ENCODE peak calls at places on chromosomes 5 and 9, in five cellular contexts. H, X, W, R and C are unnamed samples.

GRCh38 chr9:113998529-113999255 is 79.4 kb downstream of the AMBP start:
- DNase-seq in H (no peak), X (no peak), W (no peak), R (peak; percentile 26), C (peak; percentile 12)

GRCh38 chr5:54329731-54330709 is 19.6 kb upstream of the ARL15 start:
- DNase-seq in H (peak; percentile 90), X (no peak), W (no peak), R (no peak), C (no peak)

GRCh38 chr5:156680845-156681244 is 169.2 kb upstream of the PPP1R2B start:
- DNase-seq in H (no peak), X (peak; percentile 8), W (no peak), R (no peak), C (no peak)

GRCh38 chr5:62326702-62327101 is 20.7 kb downstream of the KIF2A start:
- DNase-seq in H (no peak), X (no peak), W (no peak), R (no peak), C (no peak)

GRCh38 chr9:136886610-136887597 is 588 bp downstream of the TRAF2 start:
- DNase-seq in H (no peak), X (peak; percentile 31), W (peak; percentile 29), R (no peak), C (no peak)

GRCh38 chr5:68007446-68007845 is 208.1 kb upstream of the PIK3R1 start:
- DNase-seq in H (no peak), X (peak; percentile 61), W (no peak), R (peak; percentile 43), C (no peak)

GRCh38 chr5:168409601-168410458 is 76.4 kb upstream of the RARS1 start:
- DNase-seq in H (peak; percentile 47), X (no peak), W (no peak), R (no peak), C (no peak)

GRCh38 chr5:126515337-126515736 is 79.7 kb downstream of the ALDH7A1 start:
- DNase-seq in H (no peak), X (no peak), W (no peak), R (no peak), C (no peak)

GRCh38 chr5:52743970-52744369 is 43.7 kb upstream of the ITGA1 start:
- DNase-seq in H (no peak), X (no peak), W (no peak), R (no peak), C (no peak)

GRCh38 chr9:123336455-123336854 is 19.5 kb upstream of the CRB2 start:
- DNase-seq in H (no peak), X (no peak), W (no peak), R (no peak), C (no peak)

GRCh38 chr5:115069087-115069968 is 100.4 kb downstream of the TRIM36 start:
- DNase-seq in H (no peak), X (no peak), W (no peak), R (no peak), C (no peak)

GRCh38 chr9:134624827-134625181 is 16.8 kb upstream of the COL5A1 start:
- DNase-seq in H (no peak), X (no peak), W (no peak), R (no peak), C (peak; percentile 1)

GRCh38 chr9:86809968-86810367 is 137.3 kb downstream of the GAS1 start:
- DNase-seq in H (no peak), X (no peak), W (no peak), R (no peak), C (no peak)
- H3K4me1 ChIP-seq in H (no peaks in the 10 kb centered on the region), X (no peaks in the 10 kb centered on the region), W (no peaks in the 10 kb centered on the region), R (no peaks in the 10 kb centered on the region), C (peaks cover 2% of the 10 kb centered on the region)

GRCh38 chr9:132039284-132039683 is 40.4 kb downstream of the MED27 start:
- DNase-seq in H (no peak), X (no peak), W (no peak), R (no peak), C (no peak)

GRCh38 chr9:132036521-132036920 is 43.1 kb downstream of the MED27 start:
- DNase-seq in H (no peak), X (no peak), W (no peak), R (no peak), C (no peak)

GRCh38 chr9:132035679-132036078 is 44.0 kb downstream of the MED27 start:
- DNase-seq in H (no peak), X (no peak), W (no peak), R (no peak), C (no peak)

GRCh38 chr9:132040808-132041207 is 38.9 kb downstream of the MED27 start:
- DNase-seq in H (no peak), X (no peak), W (no peak), R (no peak), C (no peak)

DNA sequence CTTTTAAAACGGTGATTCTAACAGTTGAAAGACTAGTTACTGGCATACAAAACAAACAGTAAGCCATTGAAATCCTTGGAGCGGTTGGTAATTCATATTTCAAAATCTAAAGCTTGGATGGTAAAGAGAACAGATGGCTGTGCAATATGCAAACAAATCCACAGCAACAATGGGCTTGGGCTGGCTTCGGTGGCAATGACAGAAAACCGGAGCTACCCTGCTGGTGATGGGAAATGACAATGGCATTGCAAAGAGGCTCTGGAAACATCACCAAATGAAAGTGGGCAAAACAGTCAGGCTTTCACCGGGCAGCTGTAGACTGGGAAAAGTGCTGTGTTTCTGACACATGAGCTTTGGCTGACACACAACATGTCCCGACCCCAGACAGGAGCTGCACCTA is 42.2 kb downstream of the MED27 start:
- DNase-seq in H (no peak), X (no peak), W (no peak), R (no peak), C (no peak)
- H3K4me1 ChIP-seq in H (peaks cover 1% of the 10 kb centered on the region), X (peaks cover 3% of the 10 kb centered on the region), W (no peaks in the 10 kb centered on the region), R (peaks cover 5% of the 10 kb centered on the region), C (no peaks in the 10 kb centered on the region)

GRCh38 chr9:37420271-37421215 is 2.0 kb upstream of the GRHPR start:
- DNase-seq in H (no peak), X (no peak), W (no peak), R (no peak), C (no peak)
- H3K4me1 ChIP-seq in H (peaks cover 22% of the 10 kb centered on the region), X (peaks cover 19% of the 10 kb centered on the region), W (peaks cover 23% of the 10 kb centered on the region), R (peaks cover 14% of the 10 kb centered on the region), C (peaks cover 24% of the 10 kb centered on the region)

GRCh38 chr9:14910178-14910805 is at the start of gene FREM1:
- DNase-seq in H (no peak), X (peak; percentile 41), W (no peak), R (no peak), C (peak; percentile 31)

GRCh38 chr9:14908221-14909206 is 1.7 kb downstream of the FREM1 start:
- DNase-seq in H (no peak), X (no peak), W (no peak), R (no peak), C (no peak)

GRCh38 chr9:14911046-14911445 is 818 bp upstream of the FREM1 start:
- DNase-seq in H (no peak), X (no peak), W (no peak), R (no peak), C (no peak)

GRCh38 chr9:14907360-14907685 is 2.9 kb downstream of the FREM1 start:
- DNase-seq in H (no peak), X (no peak), W (no peak), R (no peak), C (no peak)

GRCh38 chr9:14909631-14910177 is 524 bp downstream of the FREM1 start:
- DNase-seq in H (no peak), X (no peak), W (no peak), R (no peak), C (no peak)
- H3K4me1 ChIP-seq in H (peaks cover 5% of the 10 kb centered on the region), X (no peaks in the 10 kb centered on the region), W (no peaks in the 10 kb centered on the region), R (no peaks in the 10 kb centered on the region), C (no peaks in the 10 kb centered on the region)

DNA sequence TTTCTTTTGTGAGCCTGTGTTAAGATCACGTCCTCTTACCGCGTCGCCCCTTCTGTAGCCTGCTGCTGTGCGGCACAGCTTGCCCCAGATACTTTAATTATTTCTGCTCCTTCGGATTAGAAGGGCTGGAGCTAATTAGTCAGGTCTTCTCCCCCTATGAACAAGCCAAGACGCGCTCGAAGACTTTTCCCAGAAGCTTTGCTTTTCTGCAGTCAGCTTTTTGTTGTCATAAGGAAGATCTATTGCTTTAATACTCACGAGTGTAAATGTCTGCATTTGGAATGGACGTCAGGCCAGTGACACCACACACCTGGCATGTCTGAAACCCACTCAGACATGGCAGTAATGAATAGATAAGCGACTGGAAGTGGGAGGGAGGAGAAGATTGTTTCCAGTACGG is 37.0 kb downstream of the PRUNE2 start:
- DNase-seq in H (no peak), X (no peak), W (no peak), R (no peak), C (no peak)
- H3K4me1 ChIP-seq in H (no peaks in the 10 kb centered on the region), X (no peaks in the 10 kb centered on the region), W (no peaks in the 10 kb centered on the region), R (no peaks in the 10 kb centered on the region), C (peaks cover 2% of the 10 kb centered on the region)

DNA sequence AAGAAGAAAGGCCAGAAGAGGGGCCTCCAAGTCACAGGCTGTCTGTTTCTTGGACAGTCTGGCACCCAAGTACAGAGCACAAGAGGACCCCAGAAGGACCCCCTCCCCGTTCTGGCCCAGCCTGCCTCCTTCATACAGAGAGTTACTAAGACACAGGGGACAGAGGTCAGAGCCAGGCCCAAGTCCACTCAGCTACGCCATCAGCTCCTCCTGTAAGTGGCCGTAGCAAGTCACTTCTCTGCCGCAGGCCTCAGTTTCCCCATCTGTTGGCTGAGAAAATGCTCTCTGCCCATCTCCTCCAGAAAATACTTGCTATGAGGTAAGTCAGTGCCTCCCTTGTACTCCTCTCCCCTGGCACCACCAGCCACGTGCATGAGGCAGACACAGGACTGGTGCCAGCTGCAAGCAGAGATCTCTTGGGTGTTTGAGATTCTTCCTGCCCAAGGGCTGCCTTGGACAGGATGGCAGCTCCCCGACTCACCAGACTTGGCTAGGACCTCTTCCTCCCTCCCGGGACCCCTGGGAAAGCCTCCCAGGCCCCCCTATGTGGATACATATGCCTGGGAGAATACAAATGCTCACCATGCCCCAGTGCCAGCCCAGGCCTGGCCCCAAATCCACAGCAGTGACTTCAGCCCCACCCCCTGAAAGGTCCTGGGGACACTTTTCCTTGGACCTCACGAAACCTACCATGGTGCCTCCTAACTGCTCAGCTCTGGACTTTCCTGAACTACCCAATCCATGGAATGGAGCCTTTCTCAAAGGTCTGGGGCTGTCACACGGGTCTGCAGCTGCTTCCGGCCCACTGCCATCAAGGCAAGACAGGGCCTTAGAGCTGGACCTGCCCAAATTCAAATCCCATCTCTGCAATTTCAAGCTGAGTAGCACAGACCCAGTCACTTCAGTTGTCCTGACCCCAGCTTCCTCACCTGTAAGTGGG is 5.1 kb downstream of the EEIG1 start:
- DNase-seq in H (no peak), X (no peak), W (no peak), R (no peak), C (no peak)
- H3K4me1 ChIP-seq in H (peaks cover 76% of the 10 kb centered on the region), X (peaks cover 89% of the 10 kb centered on the region), W (peaks cover 76% of the 10 kb centered on the region), R (peaks cover 9% of the 10 kb centered on the region), C (peaks cover 70% of the 10 kb centered on the region)

GRCh38 chr9:124390812-124391658 is 24.2 kb downstream of the PSMB7 start:
- DNase-seq in H (peak; percentile 74), X (no peak), W (no peak), R (no peak), C (no peak)
- H3K4me1 ChIP-seq in H (peaks cover 89% of the 10 kb centered on the region), X (peaks cover 64% of the 10 kb centered on the region), W (peaks cover 11% of the 10 kb centered on the region), R (peaks cover 22% of the 10 kb centered on the region), C (peaks cover 14% of the 10 kb centered on the region)

GRCh38 chr5:150514708-150515211 is 6.8 kb downstream of the NDST1 start:
- DNase-seq in H (peak; percentile 68), X (no peak), W (no peak), R (peak; percentile 60), C (no peak)
- H3K4me1 ChIP-seq in H (peaks cover 68% of the 10 kb centered on the region), X (peaks cover 79% of the 10 kb centered on the region), W (no peaks in the 10 kb centered on the region), R (peaks cover 22% of the 10 kb centered on the region), C (peaks cover 40% of the 10 kb centered on the region)